ENCODE peak calls at places on chromosomes 16 and 17, in ten cellular contexts. U is AG04449; Q is HEK293T; A is amygdala; W is NAMALWA; N is HuH-7.5; V is iris pigment epithelial cell; C is activated effector memory CD4-positive, alpha-beta T cell treated with Interleukin-2 at 50 U/mL for 16 hours; Z is left cardiac atrium; Y is suprapubic skin. T is an unnamed sample.

GRCh38 chr16:87582221-87582965 is 19.9 kb upstream of the JPH3 start:
- DNase-seq in U (no peak), Q (peak; percentile 26), A (no peak), W (no peak), N (no peak), V (peak; percentile 75), C (no peak), Z (peak; percentile 78), Y (no peak), T (peak; percentile 37)

GRCh38 chr17:29369831-29370735 is 20.1 kb upstream of the TAOK1 start:
- DNase-seq in U (peak; percentile 38), Q (peak; percentile 53), A (no peak), W (peak; percentile 91), N (peak; percentile 60), V (peak; percentile 85), C (peak; percentile 42), Z (peak; percentile 71), Y (no peak), T (peak; percentile 84)

GRCh38 chr17:142102-142661 is 4.8 kb downstream of the SCGB1C2 start:
- DNase-seq in U (no peak), Q (peak; percentile 18), A (no peak), W (peak; percentile 97), N (no peak), V (peak; percentile 46), C (no peak), Z (peak; percentile 37), Y (peak; percentile 79), T (peak; percentile 54)

GRCh38 chr16:66996324-66996982 is 8.1 kb downstream of the CES4A start:
- DNase-seq in U (peak; percentile 24), Q (no peak), A (no peak), W (no peak), N (no peak), V (peak; percentile 92), C (no peak), Z (peak; percentile 72), Y (no peak), T (peak; percentile 17)

GRCh38 chr16:50478021-50478772 is 70.0 kb upstream of the NKD1 start:
- DNase-seq in U (no peak), Q (no peak), A (no peak), W (no peak), N (no peak), V (no peak), C (no peak), Z (no peak), Y (peak; percentile 61), T (no peak)

GRCh38 chr17:18980682-18981384 is 23.7 kb downstream of the FAM83G start:
- DNase-seq in U (no peak), Q (no peak), A (no peak), W (no peak), N (no peak), V (peak; percentile 58), C (no peak), Z (no peak), Y (no peak), T (no peak)

GRCh38 chr17:47714773-47715396 is 18.2 kb upstream of the TBX21 start:
- DNase-seq in U (no peak), Q (no peak), A (no peak), W (no peak), N (no peak), V (no peak), C (no peak), Z (no peak), Y (no peak), T (no peak)

GRCh38 chr16:27286446-27286845 is 17.9 kb upstream of the NSMCE1 start:
- DNase-seq in U (peak; percentile 80), Q (no peak), A (no peak), W (no peak), N (no peak), V (peak; percentile 95), C (no peak), Z (peak; percentile 61), Y (no peak), T (peak; percentile 87)

GRCh38 chr16:9047689-9048301 is 43.6 kb upstream of the HAPSTR1 start:
- DNase-seq in U (peak; percentile 96), Q (peak; percentile 66), A (peak; percentile 25), W (no peak), N (peak; percentile 43), V (peak; percentile 99), C (peak; percentile 1), Z (peak; percentile 91), Y (peak; percentile 88), T (peak; percentile 99)

GRCh38 chr17:35056013-35056412 is 7.5 kb downstream of the RFFL start:
- DNase-seq in U (no peak), Q (no peak), A (no peak), W (no peak), N (no peak), V (peak; percentile 14), C (no peak), Z (no peak), Y (no peak), T (no peak)

GRCh38 chr17:32350662-32351418 is 883 bp downstream of the ZNF207 start:
- DNase-seq in U (no peak), Q (no peak), A (no peak), W (no peak), N (no peak), V (peak; percentile 76), C (no peak), Z (peak; percentile 59), Y (no peak), T (peak; percentile 83)

GRCh38 chr17:17122781-17123483 is 80.7 kb downstream of the MPRIP start:
- DNase-seq in U (no peak), Q (no peak), A (no peak), W (no peak), N (no peak), V (no peak), C (no peak), Z (no peak), Y (no peak), T (peak; percentile 65)

GRCh38 chr16:89701425-89702406 is at the start of gene SPATA2L:
- DNase-seq in U (no peak), Q (peak; percentile 94), A (peak; percentile 76), W (peak; percentile 97), N (peak; percentile 99), V (peak; percentile 84), C (peak; percentile 97), Z (peak; percentile 89), Y (peak; percentile 94), T (peak; percentile 93)

GRCh38 chr16:85211247-85211910 is 99.1 kb upstream of the CIBAR2 start:
- DNase-seq in U (no peak), Q (no peak), A (no peak), W (no peak), N (no peak), V (peak; percentile 52), C (no peak), Z (no peak), Y (no peak), T (no peak)